ENCODE peak calls at places on chromosomes 11 and 22, in seven cellular contexts. I is hepatocyte, L is PC-3, Y is neural progenitor cell, B is mammary epithelial cell, Z is MM.1S, M is HCT116. T is an unnamed sample.

GRCh38 chr22:23279781-23280180 is 99.5 kb downstream of the BCR start:
- DNase-seq in Z (no peak), I (no peak), L (no peak), Y (no peak), M (no peak), B (peak), T (no peak)

GRCh38 chr11:72236083-72236697 is 7.8 kb downstream of the PHOX2A start:
- DNase-seq in I (no peak), L (no peak), M (no peak), Z (no peak), B (no peak), Y (no peak), T (no peak)

GRCh38 chr11:69915501-69916250 is 96.5 kb upstream of the FGF3 start:
- DNase-seq in M (peak), I (peak), Z (peak), L (peak), Y (peak), B (peak), T (peak)

GRCh38 chr11:540583-541432 is 3.5 kb downstream of the LRRC56 start:
- DNase-seq in B (no peak), I (peak), Y (peak), Z (no peak), L (no peak), M (no peak), T (no peak)

GRCh38 chr11:113481672-113482071 is 6.5 kb upstream of the DRD2 start:
- DNase-seq in Y (no peak), B (no peak), M (no peak), I (no peak), L (no peak), Z (no peak), T (no peak)

GRCh38 chr11:35143509-35144102 is 4.6 kb downstream of the CD44 start:
- DNase-seq in L (no peak), Z (no peak), B (peak), M (no peak), I (no peak), Y (no peak), T (no peak)

GRCh38 chr22:42693763-42694683 is 26.6 kb downstream of the A4GALT start:
- DNase-seq in L (no peak), Z (no peak), M (no peak), B (no peak), Y (no peak), I (no peak), T (no peak)

GRCh38 chr11:55357560-55358184 is 10.1 kb upstream of the OR4A15 start:
- DNase-seq in L (peak), I (no peak), Y (no peak), M (no peak), Z (peak), B (no peak), T (peak)

GRCh38 chr11:119671561-119672015 is 57.4 kb downstream of the NECTIN1 start:
- DNase-seq in Z (no peak), B (no peak), L (no peak), M (no peak), Y (peak), I (no peak), T (no peak)

GRCh38 chr11:102177974-102178631 is 67.9 kb downstream of the YAP1 start:
- DNase-seq in M (peak), B (peak), L (peak), I (peak), Y (no peak), Z (no peak), T (peak)

GRCh38 chr22:35552186-35552842 is 11.7 kb downstream of the RASD2 start:
- DNase-seq in M (peak), I (peak), B (no peak), L (peak), Y (peak), Z (peak), T (peak)

GRCh38 chr11:94737171-94737611 is 31.0 kb upstream of the AMOTL1 start:
- DNase-seq in I (no peak), L (peak), B (no peak), Z (no peak), M (no peak), Y (no peak), T (no peak)

GRCh38 chr11:75197512-75198277 is 42.9 kb upstream of the TPBGL start:
- DNase-seq in B (no peak), Z (no peak), L (no peak), Y (no peak), I (no peak), M (no peak), T (no peak)

GRCh38 chr11:72871089-72871488 is 56.9 kb downstream of the ATG16L2 start:
- DNase-seq in B (no peak), I (no peak), Y (no peak), M (no peak), Z (no peak), L (no peak), T (peak)

GRCh38 chr11:7536102-7536501 is 22.3 kb downstream of the PPFIBP2 start:
- DNase-seq in L (no peak), Z (no peak), Y (peak), M (no peak), B (no peak), I (peak), T (no peak)

DNA sequence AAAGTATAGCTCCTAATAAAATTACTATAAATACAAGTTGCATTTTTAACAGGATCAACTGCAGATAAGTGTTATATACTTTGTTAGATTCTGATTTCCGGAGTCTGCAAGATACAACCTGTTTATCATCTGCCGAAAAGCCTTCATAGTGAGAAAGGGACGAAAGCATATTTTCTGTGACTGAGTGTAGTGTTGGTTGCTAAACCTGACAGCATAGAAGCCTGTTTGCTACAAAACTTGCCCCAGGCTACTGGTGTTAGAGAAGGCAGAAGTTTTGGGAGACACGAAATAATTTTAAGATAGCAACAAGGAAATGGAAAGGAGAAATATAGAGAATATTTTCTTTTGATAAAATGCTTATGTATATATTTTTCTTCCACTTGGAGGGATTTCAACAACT is 243.5 kb upstream of the NARS2 start:
- DNase-seq in I (no peak), M (no peak), B (no peak), L (no peak), Y (no peak), Z (no peak), T (no peak)
- H3K27ac ChIP-seq in I (peak), M (no peak), B (no peak), L (no peak), Y (no peak), Z (no peak), T (no peak)

DNA sequence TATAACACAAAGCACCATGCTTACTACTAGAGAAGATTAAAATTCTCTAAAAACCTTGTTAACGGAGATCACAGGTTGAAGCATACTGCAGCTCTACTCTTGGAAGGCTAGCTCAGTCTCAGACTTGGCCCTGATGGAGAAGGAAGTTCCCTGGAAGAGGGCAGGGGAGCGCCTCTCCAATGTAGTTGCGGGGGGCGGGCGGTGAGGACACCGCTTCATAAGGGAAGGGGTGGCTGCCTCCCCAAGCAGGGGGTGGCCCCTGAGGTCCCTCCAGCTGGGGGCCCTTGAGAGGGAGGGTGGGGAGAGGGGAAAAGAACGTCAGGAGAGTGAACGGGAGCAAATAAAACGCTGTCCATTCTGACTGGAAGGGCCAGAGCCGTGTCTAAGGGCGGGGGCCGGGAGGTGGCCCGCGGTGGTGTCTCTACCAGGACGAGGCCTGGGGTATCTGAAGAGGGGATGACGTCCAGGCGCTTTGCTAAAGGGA is 609 bp upstream of the USP47 start:
- DNase-seq in L (peak), Y (peak), I (peak), M (peak), B (no peak), Z (no peak), T (peak)
- TF ChIP-seq CTCF in L (no peak), Y (no peak), I (no peak), M (no peak), B (no peak), Z (no peak), T (no peak)

DNA sequence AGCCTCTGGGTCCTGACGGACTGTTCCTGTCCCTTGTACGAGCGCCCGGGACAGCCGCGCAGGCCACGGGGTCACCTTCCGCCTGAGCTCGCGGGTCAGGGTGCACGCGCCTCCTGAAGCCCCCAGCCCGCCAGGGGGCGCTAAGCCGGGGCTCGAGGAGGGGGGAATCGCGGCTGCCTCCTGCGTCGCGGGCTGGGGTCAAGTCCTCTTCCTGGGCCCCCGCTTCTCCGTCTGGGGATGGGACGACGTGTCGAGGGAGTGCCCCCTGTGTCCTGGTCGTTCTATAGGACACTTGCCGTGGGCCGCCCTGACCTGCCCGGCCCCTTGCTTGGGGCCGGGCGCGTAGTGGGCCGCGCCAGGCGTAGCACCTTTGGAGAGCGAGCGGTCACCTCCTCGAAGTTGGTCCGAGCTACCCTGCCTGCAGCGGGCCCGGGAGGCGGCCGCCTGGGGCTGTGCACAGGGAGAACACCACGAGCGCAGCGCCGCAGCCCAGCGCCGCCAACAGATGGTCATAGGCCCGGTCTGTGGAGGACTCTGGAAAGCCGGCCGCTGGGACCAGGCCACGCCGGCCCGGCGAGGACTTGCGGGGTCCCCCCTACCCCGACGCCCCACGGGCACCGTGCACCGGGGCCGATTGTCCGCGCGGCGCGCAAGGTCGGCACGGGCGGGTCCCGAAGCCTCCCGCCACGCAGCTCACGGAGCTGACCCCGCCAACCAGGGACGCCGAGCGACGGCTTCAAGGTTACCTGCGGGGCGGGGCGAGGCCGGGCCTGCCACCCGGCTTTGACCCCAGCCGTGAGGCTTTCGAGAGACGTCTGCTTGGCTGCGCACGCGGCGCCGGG is 2.7 kb upstream of the WNT11 start:
- DNase-seq in Z (peak), Y (peak), I (peak), B (peak), L (peak), M (no peak), T (peak)
- TF ChIP-seq EZH2 in Z (no peak), Y (peak), I (no peak), B (no peak), L (no peak), M (no peak), T (no peak)

DNA sequence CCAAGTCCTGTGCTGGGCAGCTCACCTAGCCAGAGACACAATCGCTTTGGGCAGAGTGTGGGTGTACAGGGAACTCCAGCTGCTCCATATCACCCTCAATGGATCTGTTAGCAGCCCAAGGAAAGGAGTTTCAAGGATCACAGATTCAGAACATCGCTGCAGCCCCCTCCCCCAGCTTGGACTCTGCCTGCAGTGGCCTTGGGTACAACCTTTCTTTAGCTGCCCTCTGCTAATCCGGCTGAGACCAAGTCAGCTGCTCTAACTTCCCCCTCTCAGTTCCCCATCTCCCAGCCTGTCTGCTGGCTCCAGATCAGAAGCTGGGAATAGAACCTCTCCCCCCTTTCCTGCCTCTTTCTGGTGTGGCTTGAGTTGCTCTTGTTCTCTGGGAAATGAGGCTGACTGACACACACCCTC is 1.3 kb downstream of the TMEM86A start:
- DNase-seq in B (no peak), Y (no peak), L (no peak), M (no peak), Z (no peak), I (no peak), T (no peak)
- H3K27ac ChIP-seq in B (no peak), Y (no peak), L (no peak), M (peak), Z (no peak), I (no peak), T (no peak)

DNA sequence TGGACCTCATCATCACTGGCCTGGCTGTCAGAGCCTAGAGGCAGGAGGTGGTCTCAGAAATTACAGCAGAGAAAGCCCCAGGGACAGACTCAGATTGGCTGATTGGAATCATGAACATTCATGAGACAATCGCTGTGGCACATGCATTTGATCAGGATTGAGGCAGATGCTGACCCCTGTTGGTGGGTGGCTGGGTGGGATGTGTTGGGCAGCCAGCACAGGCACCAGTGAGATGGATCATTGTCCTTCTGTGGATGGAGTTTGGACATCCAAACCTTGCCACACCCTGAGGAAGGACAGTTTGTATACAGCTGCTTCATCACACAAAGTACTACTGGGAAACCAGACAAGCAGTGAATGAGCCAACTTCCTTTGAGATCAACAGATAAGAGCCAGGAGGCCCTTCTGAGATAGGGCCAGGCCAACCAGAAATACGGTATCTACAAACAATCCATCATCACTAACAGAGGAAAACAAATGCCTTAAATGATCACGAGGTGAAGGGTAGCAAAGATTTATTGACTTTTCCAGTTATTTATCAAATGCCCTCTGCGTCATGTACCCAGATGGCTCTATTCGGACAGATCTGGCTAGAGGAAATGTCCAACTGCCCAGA is 17.3 kb downstream of the COMMD9 start:
- DNase-seq in B (no peak), L (peak), Z (no peak), Y (no peak), I (no peak), M (no peak), T (no peak)
- TF ChIP-seq CTCF in B (no peak), L (peak), Z (no peak), Y (peak), I (no peak), M (no peak), T (peak)

GRCh38 chr11:128397362-128397761 is 190.0 kb downstream of the ETS1 start:
- DNase-seq in M (no peak), B (no peak), I (no peak), Z (no peak), L (no peak), Y (no peak), T (no peak)
- TF ChIP-seq EZH2 in M (no peak), B (no peak), I (no peak), Z (no peak), L (no peak), Y (no peak), T (no peak)

DNA sequence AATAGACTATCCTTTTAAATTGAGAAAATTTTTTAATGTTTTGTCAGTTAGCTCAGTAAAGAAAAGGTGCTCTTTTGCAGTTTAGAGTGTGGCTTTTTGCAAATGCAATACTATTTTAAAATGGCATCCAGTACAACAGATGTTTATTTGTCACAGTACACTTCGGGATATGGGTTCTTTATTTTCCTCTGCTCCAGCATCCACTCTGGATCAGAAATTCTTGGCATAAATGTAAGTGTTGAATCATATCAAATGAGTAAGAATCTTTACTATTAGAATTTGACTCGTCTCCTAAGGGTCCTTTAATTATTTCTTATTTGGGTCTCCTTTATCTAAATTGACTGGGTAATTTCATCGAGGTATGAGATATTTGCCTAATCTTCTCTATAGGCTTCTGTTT is 132.9 kb downstream of the CASP12 start:
- DNase-seq in Y (no peak), I (no peak), M (no peak), B (no peak), Z (no peak), L (peak), T (no peak)
- H3K27ac ChIP-seq in Y (no peak), I (no peak), M (no peak), B (no peak), Z (no peak), L (no peak), T (no peak)

DNA sequence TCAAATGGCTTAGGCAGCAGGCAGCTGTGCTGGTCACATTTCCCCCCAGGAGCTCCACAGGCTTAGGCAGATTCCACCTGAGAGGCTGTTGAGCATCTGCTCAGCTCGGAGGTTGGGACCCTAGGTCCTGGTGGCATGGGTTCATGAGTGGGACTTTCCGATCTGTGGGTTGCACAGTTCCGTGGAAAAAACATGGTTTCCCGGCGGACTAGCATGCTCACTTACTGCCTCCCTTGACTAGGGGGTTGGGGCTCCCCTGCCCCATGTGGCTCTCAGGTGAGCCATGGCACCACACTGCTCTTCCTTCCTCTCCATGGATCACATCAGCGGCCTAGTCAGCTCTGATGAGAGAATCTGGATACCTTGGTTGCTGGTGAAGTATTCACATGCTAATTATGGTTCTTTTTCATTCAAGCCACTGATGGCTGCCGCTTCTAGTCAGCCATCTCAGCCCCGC is 685.1 kb downstream of the METTL15 start:
- DNase-seq in B (no peak), Y (peak), M (no peak), L (no peak), Z (no peak), I (no peak), T (no peak)
- TF ChIP-seq CTCF in B (no peak), Y (no peak), M (no peak), L (no peak), Z (no peak), I (no peak), T (no peak)